ENCODE peak calls at places on chromosomes 5 and 9, in four cellular contexts. One of them, this sample, is unnamed.

GRCh38 chr5:177410575-177410974 is 1.2 kb upstream of the F12 start:
- DNase-seq in neural progenitor cell: no peak
- DNase-seq in lower leg skin: no peak
- DNase-seq in skeletal muscle cell: no peak
- DNase-seq in this sample: no peak

GRCh38 chr5:119453045-119453383 is 717 bp downstream of the HSD17B4 start:
- DNase-seq in neural progenitor cell: no peak
- DNase-seq in lower leg skin: no peak
- DNase-seq in skeletal muscle cell: no peak
- DNase-seq in this sample: peak

GRCh38 chr9:81427870-81428269 is 261.5 kb downstream of the TLE1 start:
- DNase-seq in neural progenitor cell: no peak
- DNase-seq in lower leg skin: no peak
- DNase-seq in skeletal muscle cell: no peak
- DNase-seq in this sample: peak

GRCh38 chr5:125198270-125198974 is 452.0 kb upstream of the ZNF608 start:
- DNase-seq in neural progenitor cell: peak
- DNase-seq in lower leg skin: peak
- DNase-seq in skeletal muscle cell: peak
- DNase-seq in this sample: peak

GRCh38 chr9:95494416-95495371 is 22.1 kb downstream of the PTCH1 start:
- DNase-seq in neural progenitor cell: peak
- DNase-seq in lower leg skin: no peak
- DNase-seq in skeletal muscle cell: peak
- DNase-seq in this sample: peak

GRCh38 chr5:148152785-148153184 is 15.6 kb upstream of the SPINK14 start:
- DNase-seq in neural progenitor cell: no peak
- DNase-seq in lower leg skin: no peak
- DNase-seq in skeletal muscle cell: no peak
- DNase-seq in this sample: no peak

GRCh38 chr9:81224166-81224858 is 465.0 kb downstream of the TLE1 start:
- DNase-seq in neural progenitor cell: peak
- DNase-seq in lower leg skin: no peak
- DNase-seq in skeletal muscle cell: no peak
- DNase-seq in this sample: no peak

GRCh38 chr9:129416831-129417604 is 203.9 kb downstream of the C9orf50 start:
- DNase-seq in neural progenitor cell: peak
- DNase-seq in lower leg skin: no peak
- DNase-seq in skeletal muscle cell: no peak
- DNase-seq in this sample: no peak

GRCh38 chr9:23643656-23644258 is 182.3 kb downstream of the ELAVL2 start:
- DNase-seq in neural progenitor cell: no peak
- DNase-seq in lower leg skin: no peak
- DNase-seq in skeletal muscle cell: no peak
- DNase-seq in this sample: peak

GRCh38 chr9:109002141-109002540 is 11.2 kb downstream of the CTNNAL1 start:
- DNase-seq in neural progenitor cell: no peak
- DNase-seq in lower leg skin: no peak
- DNase-seq in skeletal muscle cell: no peak
- DNase-seq in this sample: no peak

GRCh38 chr5:149240354-149240998 is 31.2 kb upstream of the AFAP1L1 start:
- DNase-seq in neural progenitor cell: no peak
- DNase-seq in lower leg skin: peak
- DNase-seq in skeletal muscle cell: no peak
- DNase-seq in this sample: no peak

GRCh38 chr9:8366161-8366926 is 566.8 kb upstream of the DMAC1 start:
- DNase-seq in neural progenitor cell: no peak
- DNase-seq in lower leg skin: no peak
- DNase-seq in skeletal muscle cell: peak
- DNase-seq in this sample: no peak

GRCh38 chr5:3661755-3662296 is 66.2 kb downstream of the IRX1 start:
- DNase-seq in neural progenitor cell: no peak
- DNase-seq in lower leg skin: no peak
- DNase-seq in skeletal muscle cell: no peak
- DNase-seq in this sample: no peak

GRCh38 chr9:4630836-4631235 is 31.3 kb upstream of the PLPP6 start:
- DNase-seq in neural progenitor cell: peak
- DNase-seq in lower leg skin: no peak
- DNase-seq in skeletal muscle cell: no peak
- DNase-seq in this sample: no peak

GRCh38 chr9:135951889-135952663 is 9.1 kb downstream of the UBAC1 start:
- DNase-seq in neural progenitor cell: peak
- DNase-seq in lower leg skin: peak
- DNase-seq in skeletal muscle cell: peak
- DNase-seq in this sample: peak

GRCh38 chr9:120708526-120709224 is 5.6 kb downstream of the MEGF9 start:
- DNase-seq in neural progenitor cell: no peak
- DNase-seq in lower leg skin: no peak
- DNase-seq in skeletal muscle cell: no peak
- DNase-seq in this sample: no peak

GRCh38 chr5:61805101-61805500 is 473.0 kb downstream of the ZSWIM6 start:
- DNase-seq in neural progenitor cell: no peak
- DNase-seq in lower leg skin: no peak
- DNase-seq in skeletal muscle cell: peak
- DNase-seq in this sample: peak

GRCh38 chr5:151092750-151093149 is 11.9 kb upstream of the TNIP1 start:
- DNase-seq in neural progenitor cell: no peak
- DNase-seq in lower leg skin: no peak
- DNase-seq in skeletal muscle cell: peak
- DNase-seq in this sample: peak

GRCh38 chr5:8613078-8613685 is 744.2 kb downstream of the MTRR start:
- DNase-seq in neural progenitor cell: no peak
- DNase-seq in lower leg skin: no peak
- DNase-seq in skeletal muscle cell: no peak
- DNase-seq in this sample: no peak
- H3K4me3 ChIP-seq in neural progenitor cell: no peak
- H3K4me3 ChIP-seq in lower leg skin: no peak
- H3K4me3 ChIP-seq in skeletal muscle cell: no peak
- H3K4me3 ChIP-seq in this sample: no peak

GRCh38 chr9:28821240-28821639 is 1248.0 kb upstream of the C9orf72 start:
- DNase-seq in neural progenitor cell: no peak
- DNase-seq in lower leg skin: no peak
- DNase-seq in skeletal muscle cell: no peak
- DNase-seq in this sample: no peak

GRCh38 chr9:28824410-28824963 is 1251.2 kb upstream of the C9orf72 start:
- DNase-seq in neural progenitor cell: no peak
- DNase-seq in lower leg skin: no peak
- DNase-seq in skeletal muscle cell: no peak
- DNase-seq in this sample: no peak

DNA sequence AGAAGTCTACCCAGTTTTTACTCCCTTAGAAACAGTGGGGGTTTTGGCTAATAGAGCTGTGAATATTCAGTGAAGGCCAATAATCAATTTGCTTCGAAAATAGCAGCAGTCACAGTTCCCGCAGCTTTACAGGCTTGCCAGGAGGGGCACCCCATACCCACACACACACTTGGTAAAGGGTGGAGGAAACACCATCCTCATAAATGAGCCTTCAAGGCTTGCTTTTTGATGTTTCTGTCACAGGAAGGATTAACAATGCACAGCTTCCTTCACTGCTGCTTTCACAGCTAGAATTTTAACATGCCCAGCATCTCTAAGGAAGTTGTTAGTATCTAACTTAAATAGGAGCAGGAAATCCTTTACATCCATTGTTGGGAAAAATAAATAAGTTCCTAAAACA is 1247.5 kb upstream of the C9orf72 start:
- DNase-seq in neural progenitor cell: no peak
- DNase-seq in lower leg skin: no peak
- DNase-seq in skeletal muscle cell: no peak
- DNase-seq in this sample: no peak
- H3K4me3 ChIP-seq in neural progenitor cell: no peak
- H3K4me3 ChIP-seq in lower leg skin: no peak
- H3K4me3 ChIP-seq in skeletal muscle cell: no peak
- H3K4me3 ChIP-seq in this sample: no peak

DNA sequence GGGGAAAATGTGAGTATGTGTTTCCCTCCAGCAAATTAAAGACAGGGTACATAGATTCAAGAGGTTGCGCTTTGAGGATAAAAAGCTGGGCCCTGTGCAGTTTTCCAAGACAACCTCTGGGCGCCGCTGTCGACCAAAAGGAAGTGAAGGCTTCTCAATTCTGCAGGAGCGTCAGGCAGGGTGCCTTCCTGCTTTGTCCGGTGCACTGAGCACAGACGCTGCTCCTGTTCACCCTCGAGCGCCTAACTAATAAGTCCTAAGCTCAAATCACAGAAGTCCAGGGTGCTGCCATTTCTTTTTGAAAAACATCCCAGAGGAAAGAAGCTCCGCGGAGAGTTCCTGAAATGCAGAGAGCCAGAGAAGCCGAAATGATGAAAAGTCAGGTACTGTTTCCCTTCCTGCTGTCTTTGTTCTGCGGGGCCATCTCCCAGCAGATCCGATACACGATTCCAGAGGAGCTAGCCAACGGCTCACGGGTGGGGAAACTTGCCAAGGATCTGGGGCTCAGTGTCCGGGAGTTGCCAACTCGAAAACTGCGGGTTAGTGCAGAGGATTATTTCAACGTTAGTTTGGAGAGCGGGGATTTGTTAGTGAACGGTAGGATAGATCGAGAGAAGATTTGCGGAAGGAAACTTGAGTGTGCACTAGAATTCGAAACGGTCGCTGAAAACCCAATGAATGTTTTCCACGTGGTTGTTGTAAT is at the start of gene PCDHGB1:
- DNase-seq in neural progenitor cell: peak
- DNase-seq in lower leg skin: no peak
- DNase-seq in skeletal muscle cell: no peak
- DNase-seq in this sample: peak
- H3K4me3 ChIP-seq in neural progenitor cell: peak
- H3K4me3 ChIP-seq in lower leg skin: no peak
- H3K4me3 ChIP-seq in skeletal muscle cell: peak
- H3K4me3 ChIP-seq in this sample: peak

GRCh38 chr5:160116991-160117390 is 2.3 kb downstream of the PWWP2A start:
- DNase-seq in neural progenitor cell: no peak
- DNase-seq in lower leg skin: no peak
- DNase-seq in skeletal muscle cell: no peak
- DNase-seq in this sample: no peak
- H3K4me3 ChIP-seq in neural progenitor cell: no peak
- H3K4me3 ChIP-seq in lower leg skin: no peak
- H3K4me3 ChIP-seq in skeletal muscle cell: no peak
- H3K4me3 ChIP-seq in this sample: no peak

GRCh38 chr9:93182572-93182971 is 1.4 kb upstream of the WNK2 start:
- DNase-seq in neural progenitor cell: no peak
- DNase-seq in lower leg skin: no peak
- DNase-seq in skeletal muscle cell: no peak
- DNase-seq in this sample: no peak

GRCh38 chr9:93183663-93184438 is at the start of gene WNK2:
- DNase-seq in neural progenitor cell: peak
- DNase-seq in lower leg skin: no peak
- DNase-seq in skeletal muscle cell: no peak
- DNase-seq in this sample: no peak

GRCh38 chr9:93184439-93185221 is 691 bp downstream of the WNK2 start:
- DNase-seq in neural progenitor cell: peak
- DNase-seq in lower leg skin: no peak
- DNase-seq in skeletal muscle cell: no peak
- DNase-seq in this sample: no peak

GRCh38 chr9:93181672-93182435 is 2.1 kb upstream of the WNK2 start:
- DNase-seq in neural progenitor cell: no peak
- DNase-seq in lower leg skin: no peak
- DNase-seq in skeletal muscle cell: no peak
- DNase-seq in this sample: no peak

DNA sequence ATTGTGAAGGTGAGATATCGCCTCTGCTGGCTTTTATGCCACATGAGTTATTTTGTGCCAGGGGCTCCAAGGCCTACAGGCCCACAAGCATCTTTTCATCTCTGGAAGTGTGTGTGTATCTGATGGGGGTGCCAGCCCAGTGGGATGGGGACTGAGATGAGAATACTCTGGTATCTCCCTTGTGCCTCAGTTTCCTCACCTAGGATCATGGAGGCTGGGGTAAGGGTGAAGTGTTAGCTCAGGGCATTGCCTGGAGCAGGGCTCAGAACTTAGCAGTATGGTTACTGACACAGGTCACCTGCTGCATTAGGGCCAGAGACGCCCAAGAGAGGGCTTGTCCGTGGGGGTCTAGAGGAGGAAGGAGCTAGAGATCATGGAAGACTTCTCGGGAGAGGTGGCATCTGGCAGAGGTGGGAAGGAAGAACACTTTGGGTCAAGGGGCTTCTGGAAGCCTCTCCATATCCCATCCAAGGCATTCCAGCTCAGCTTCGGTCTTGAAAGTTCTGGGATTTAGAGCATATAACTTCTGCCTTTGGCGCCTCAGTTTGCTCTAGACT is 755 bp upstream of the WNK2 start:
- DNase-seq in neural progenitor cell: no peak
- DNase-seq in lower leg skin: no peak
- DNase-seq in skeletal muscle cell: no peak
- DNase-seq in this sample: no peak
- H3K4me3 ChIP-seq in neural progenitor cell: peak
- H3K4me3 ChIP-seq in lower leg skin: no peak
- H3K4me3 ChIP-seq in skeletal muscle cell: no peak
- H3K4me3 ChIP-seq in this sample: no peak

DNA sequence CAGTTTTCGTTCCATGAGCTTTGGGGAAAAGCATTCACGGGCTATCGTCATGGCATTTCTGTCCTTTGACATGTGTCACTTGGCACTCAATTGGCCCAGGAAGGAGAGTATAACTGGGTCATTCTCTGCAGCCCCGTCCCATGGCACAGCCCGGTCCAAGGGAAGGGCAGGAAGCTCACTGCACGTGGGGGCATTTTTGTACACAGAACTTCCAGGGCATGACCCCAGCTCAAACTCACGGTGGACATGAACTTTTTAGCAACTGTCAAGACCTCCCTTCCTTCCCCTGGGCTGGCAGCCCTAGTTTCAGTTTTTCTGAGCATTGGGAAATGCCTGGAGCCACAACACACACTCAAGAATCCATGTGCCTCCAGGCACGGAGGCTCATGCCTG is 161.6 kb upstream of the PANK3 start:
- DNase-seq in neural progenitor cell: no peak
- DNase-seq in lower leg skin: peak
- DNase-seq in skeletal muscle cell: no peak
- DNase-seq in this sample: no peak
- H3K4me3 ChIP-seq in neural progenitor cell: no peak
- H3K4me3 ChIP-seq in lower leg skin: no peak
- H3K4me3 ChIP-seq in skeletal muscle cell: no peak
- H3K4me3 ChIP-seq in this sample: peak

DNA sequence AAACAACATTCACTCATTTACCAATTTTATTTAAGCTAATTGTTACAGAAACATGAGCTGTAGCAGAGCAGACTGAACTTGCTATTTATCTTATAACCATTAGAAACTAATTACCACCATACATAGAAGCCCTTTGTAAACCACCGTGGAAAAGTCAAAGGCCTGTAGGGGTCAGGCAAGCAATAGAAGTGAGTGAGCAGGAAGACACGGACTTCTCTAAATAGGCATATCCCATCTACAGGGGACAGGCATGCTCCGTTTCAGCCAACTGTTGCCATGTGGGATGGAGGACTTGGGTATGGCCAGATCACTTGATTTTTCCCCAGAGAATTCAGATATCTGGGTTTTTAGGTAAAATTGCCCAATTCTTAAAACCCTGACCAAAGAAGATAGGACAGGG is 44.8 kb downstream of the PRRC1 start:
- DNase-seq in neural progenitor cell: peak
- DNase-seq in lower leg skin: no peak
- DNase-seq in skeletal muscle cell: no peak
- DNase-seq in this sample: peak
- H3K4me3 ChIP-seq in neural progenitor cell: no peak
- H3K4me3 ChIP-seq in lower leg skin: no peak
- H3K4me3 ChIP-seq in skeletal muscle cell: no peak
- H3K4me3 ChIP-seq in this sample: no peak

GRCh38 chr9:38017885-38018186 is 51.2 kb downstream of the SHB start:
- DNase-seq in neural progenitor cell: no peak
- DNase-seq in lower leg skin: no peak
- DNase-seq in skeletal muscle cell: no peak
- DNase-seq in this sample: peak
- H3K4me3 ChIP-seq in neural progenitor cell: no peak
- H3K4me3 ChIP-seq in lower leg skin: no peak
- H3K4me3 ChIP-seq in skeletal muscle cell: no peak
- H3K4me3 ChIP-seq in this sample: no peak

GRCh38 chr5:74257645-74258328 is 382.7 kb downstream of the ENC1 start:
- DNase-seq in neural progenitor cell: no peak
- DNase-seq in lower leg skin: peak
- DNase-seq in skeletal muscle cell: no peak
- DNase-seq in this sample: peak
- H3K4me3 ChIP-seq in neural progenitor cell: no peak
- H3K4me3 ChIP-seq in lower leg skin: no peak
- H3K4me3 ChIP-seq in skeletal muscle cell: no peak
- H3K4me3 ChIP-seq in this sample: no peak

This sample was measured in mesenchymal stem cell.